ENCODE peak calls at places on chromosome 6, in four cellular contexts. Z is cardiac fibroblast, Q is HFFc6, X is BE2C. J is an unnamed sample.

GRCh38 chr6:31541059-31541657 is 645 bp downstream of the DDX39B start:
- DNase-seq in Z (peak; percentile 75), Q (no peak), X (peak; percentile 52), J (peak; percentile 28)

GRCh38 chr6:94487371-94487770 is 1068.0 kb upstream of the EPHA7 start:
- DNase-seq in Z (no peak), Q (no peak), X (no peak), J (no peak)

GRCh38 chr6:31060162-31060561 is 49.9 kb downstream of the MUC22 start:
- DNase-seq in Z (no peak), Q (no peak), X (no peak), J (no peak)

GRCh38 chr6:152552616-152553209 is 84.4 kb downstream of the SYNE1 start:
- DNase-seq in Z (peak; percentile 81), Q (peak; percentile 40), X (peak; percentile 71), J (peak; percentile 73)

GRCh38 chr6:144820270-144820669 is 535.1 kb downstream of the UTRN start:
- DNase-seq in Z (no peak), Q (no peak), X (no peak), J (no peak)

GRCh38 chr6:117605169-117605826 is 3.0 kb upstream of the GOPC start:
- DNase-seq in Z (peak; percentile 87), Q (peak; percentile 63), X (peak; percentile 53), J (peak; percentile 40)

GRCh38 chr6:149463781-149464180 is 21.0 kb downstream of the ZC3H12D start:
- DNase-seq in Z (no peak), Q (peak; percentile 10), X (no peak), J (no peak)

GRCh38 chr6:133644548-133644947 is 244.4 kb upstream of the TCF21 start:
- DNase-seq in Z (peak; percentile 21), Q (no peak), X (no peak), J (no peak)

GRCh38 chr6:14876778-14877613 is 368.9 kb upstream of the JARID2 start:
- DNase-seq in Z (peak; percentile 88), Q (peak; percentile 73), X (no peak), J (no peak)

GRCh38 chr6:15956205-15957106 is 172.4 kb upstream of the MYLIP start:
- DNase-seq in Z (peak; percentile 48), Q (no peak), X (no peak), J (no peak)

GRCh38 chr6:5999688-6000608 is 6.8 kb downstream of the NRN1 start:
- DNase-seq in Z (no peak), Q (no peak), X (no peak), J (peak; percentile 54)

GRCh38 chr6:18561006-18561750 is 174.0 kb downstream of the RNF144B start:
- DNase-seq in Z (peak; percentile 47), Q (no peak), X (no peak), J (no peak)

GRCh38 chr6:32129297-32130088 is 595 bp downstream of the FKBPL start:
- DNase-seq in Z (no peak), Q (no peak), X (no peak), J (no peak)

GRCh38 chr6:163507965-163508364 is 93.4 kb downstream of the QKI start:
- DNase-seq in Z (no peak), Q (no peak), X (no peak), J (no peak)

GRCh38 chr6:119395192-119395591 is 45.6 kb upstream of the MAN1A1 start:
- DNase-seq in Z (no peak), Q (no peak), X (no peak), J (no peak)

GRCh38 chr6:100538086-100538485 is 73.4 kb upstream of the SIM1 start:
- DNase-seq in Z (peak; percentile 31), Q (no peak), X (no peak), J (no peak)

GRCh38 chr6:155188707-155189496 is 74.9 kb upstream of the CLDN20 start:
- DNase-seq in Z (peak; percentile 90), Q (peak; percentile 97), X (no peak), J (no peak)

GRCh38 chr6:102619585-102619984 is 1226.1 kb downstream of the GRIK2 start:
- DNase-seq in Z (peak; percentile 17), Q (no peak), X (peak; percentile 14), J (no peak)

GRCh38 chr6:169789146-169789943 is 37.9 kb downstream of the ERMARD start:
- DNase-seq in Z (no peak), Q (no peak), X (no peak), J (no peak)

GRCh38 chr6:133376743-133377142 is 135.6 kb downstream of the EYA4 start:
- DNase-seq in Z (no peak), Q (no peak), X (no peak), J (no peak)

GRCh38 chr6:82178084-82178758 is 69.3 kb downstream of the IBTK start:
- DNase-seq in Z (peak; percentile 65), Q (peak; percentile 37), X (no peak), J (no peak)

GRCh38 chr6:4398806-4399205 is 263.4 kb upstream of the ECI2 start:
- DNase-seq in Z (no peak), Q (no peak), X (no peak), J (no peak)

GRCh38 chr6:25490018-25490865 is 161.8 kb upstream of the SCGN start:
- DNase-seq in Z (peak; percentile 88), Q (peak; percentile 77), X (peak; percentile 83), J (peak; percentile 68)

GRCh38 chr6:101422811-101423210 is 29.3 kb downstream of the GRIK2 start:
- DNase-seq in Z (no peak), Q (no peak), X (no peak), J (no peak)

GRCh38 chr6:131754088-131754487 is 43.3 kb upstream of the CTAGE9 start:
- DNase-seq in Z (no peak), Q (peak; percentile 50), X (no peak), J (no peak)

GRCh38 chr6:20565291-20565690 is 31.0 kb downstream of the CDKAL1 start:
- DNase-seq in Z (no peak), Q (no peak), X (no peak), J (no peak)

GRCh38 chr6:43702522-43703440 is 15.2 kb upstream of the MRPS18A start:
- DNase-seq in Z (peak; percentile 98), Q (peak; percentile 91), X (peak; percentile 89), J (peak; percentile 80)

GRCh38 chr6:2855061-2855519 is 13.4 kb upstream of the SERPINB1 start:
- DNase-seq in Z (peak; percentile 78), Q (no peak), X (no peak), J (no peak)

GRCh38 chr6:152532556-152533422 is 104.4 kb downstream of the SYNE1 start:
- DNase-seq in Z (no peak), Q (no peak), X (no peak), J (no peak)

GRCh38 chr6:95544517-95545225 is 32.7 kb upstream of the MANEA start:
- DNase-seq in Z (no peak), Q (no peak), X (no peak), J (no peak)

GRCh38 chr6:95545226-95545625 is 32.1 kb upstream of the MANEA start:
- DNase-seq in Z (peak; percentile 51), Q (no peak), X (no peak), J (no peak)

GRCh38 chr6:95547043-95547442 is 30.3 kb upstream of the MANEA start:
- DNase-seq in Z (no peak), Q (no peak), X (no peak), J (no peak)

GRCh38 chr6:95545691-95546090 is 31.6 kb upstream of the MANEA start:
- DNase-seq in Z (peak; percentile 6), Q (no peak), X (no peak), J (no peak)

GRCh38 chr6:95543798-95544197 is 33.5 kb upstream of the MANEA start:
- DNase-seq in Z (no peak), Q (no peak), X (no peak), J (no peak)
- TF ChIP-seq CTCF in Z (no peak), Q (no peak), X (peak; percentile 25), J (no peak)

GRCh38 chr6:8195040-8195713 is 92.8 kb upstream of the EEF1E1 start:
- DNase-seq in Z (no peak), Q (no peak), X (peak; percentile 59), J (peak; percentile 39)
- TF ChIP-seq CTCF in Z (no peak), Q (peak; percentile 53), X (peak; percentile 56), J (peak; percentile 45)

GRCh38 chr6:36912583-36912982 is 26.8 kb downstream of the C6orf89 start:
- DNase-seq in Z (peak; percentile 70), Q (peak; percentile 90), X (no peak), J (no peak)

GRCh38 chr6:36915599-36915998 is 29.8 kb downstream of the C6orf89 start:
- DNase-seq in Z (no peak), Q (no peak), X (no peak), J (no peak)

GRCh38 chr6:36916159-36916558 is 30.4 kb downstream of the C6orf89 start:
- DNase-seq in Z (no peak), Q (no peak), X (no peak), J (no peak)

GRCh38 chr6:36913082-36913481 is 27.3 kb downstream of the C6orf89 start:
- DNase-seq in Z (no peak), Q (no peak), X (no peak), J (no peak)

GRCh38 chr6:36914227-36914794 is 28.6 kb downstream of the C6orf89 start:
- DNase-seq in Z (peak; percentile 42), Q (peak; percentile 53), X (no peak), J (peak; percentile 26)
- TF ChIP-seq CTCF in Z (peak; percentile 41), Q (peak; percentile 73), X (peak; percentile 9), J (no peak)

GRCh38 chr6:99152345-99152643 is 197.2 kb downstream of the FAXC start:
- DNase-seq in Z (no peak), Q (no peak), X (no peak), J (no peak)

GRCh38 chr6:99146716-99147115 is 199.0 kb upstream of the FBXL4 start:
- DNase-seq in Z (no peak), Q (no peak), X (no peak), J (no peak)

GRCh38 chr6:99148761-99149160 is 200.7 kb downstream of the FAXC start:
- DNase-seq in Z (no peak), Q (no peak), X (no peak), J (no peak)

GRCh38 chr6:99148111-99148510 is 200.4 kb upstream of the FBXL4 start:
- DNase-seq in Z (no peak), Q (no peak), X (no peak), J (no peak)

GRCh38 chr6:99151634-99152344 is 197.7 kb downstream of the FAXC start:
- DNase-seq in Z (peak; percentile 8), Q (peak; percentile 17), X (peak; percentile 70), J (peak; percentile 79)
- TF ChIP-seq CTCF in Z (peak; percentile 35), Q (peak; percentile 80), X (peak; percentile 86), J (peak; percentile 77)

DNA sequence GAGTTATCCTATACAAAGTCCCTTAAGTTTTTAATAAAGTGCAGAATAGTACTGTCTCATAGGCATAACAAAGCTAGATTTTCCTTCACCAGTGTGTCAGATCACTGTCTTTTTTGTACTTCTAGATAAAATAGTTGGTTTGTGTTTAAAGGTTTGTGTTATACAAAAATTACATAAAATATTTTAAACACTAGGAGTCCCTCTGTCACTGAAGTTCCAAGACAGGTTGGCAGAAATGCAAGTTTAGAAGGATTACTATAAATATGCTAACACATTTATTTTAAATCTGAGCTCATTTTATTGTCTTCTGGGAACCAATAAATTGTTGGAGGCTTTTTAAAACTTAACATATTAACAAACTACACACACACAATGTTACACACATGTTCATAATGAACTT is 30.8 kb upstream of the RUNX2 start:
- DNase-seq in Z (no peak), Q (no peak), X (no peak), J (no peak)
- TF ChIP-seq CTCF in Z (no peak), Q (no peak), X (no peak), J (no peak)

J was measured in glutamatergic neuron.